ENCODE peak calls at places on chromosomes 4 and X, in five cellular contexts. G is CD8-positive, alpha-beta T cell; M is cardiac fibroblast; T is AG10803; S is bronchial epithelial cell. R is an unnamed sample.

GRCh38 chr4:161881370-161881769 is 282.4 kb downstream of the FSTL5 start:
- DNase-seq in G (no peak), M (no peak), T (no peak), S (no peak), R (no peak)

GRCh38 chr4:138945401-138945800 is 70.2 kb upstream of the NOCT start:
- DNase-seq in G (no peak), M (no peak), T (no peak), S (peak), R (no peak)

GRCh38 chr4:174038481-174038880 is 245.0 kb downstream of the FBXO8 start:
- DNase-seq in G (no peak), M (no peak), T (no peak), S (no peak), R (no peak)

GRCh38 chrX:68995780-68996551 is 167.1 kb downstream of the EFNB1 start:
- DNase-seq in G (no peak), M (peak), T (peak), S (no peak), R (no peak)

GRCh38 chrX:110563276-110563675 is 204.6 kb downstream of the RTL9 start:
- DNase-seq in G (no peak), M (peak), T (peak), S (no peak), R (no peak)

GRCh38 chr4:70471897-70472296 is at the start of gene MUC7:
- DNase-seq in G (no peak), M (no peak), T (no peak), S (no peak), R (no peak)

GRCh38 chrX:115408736-115409390 is 119.3 kb downstream of the LUZP4 start:
- DNase-seq in G (no peak), M (peak), T (peak), S (no peak), R (no peak)

GRCh38 chr4:33104190-33104773 is 2384.1 kb downstream of the PCDH7 start:
- DNase-seq in G (no peak), M (no peak), T (no peak), S (no peak), R (no peak)

GRCh38 chrX:20141281-20142220 is at the start of gene EIF1AX:
- DNase-seq in G (peak), M (peak), T (peak), S (peak), R (peak)

GRCh38 chr4:118974758-118975157 is 86.1 kb downstream of the SYNPO2 start:
- DNase-seq in G (no peak), M (peak), T (no peak), S (peak), R (no peak)

GRCh38 chr4:20253799-20254409 is 2.2 kb downstream of the SLIT2 start:
- DNase-seq in G (no peak), M (peak), T (peak), S (no peak), R (no peak)

GRCh38 chr4:98261291-98262271 is at the start of gene RAP1GDS1:
- DNase-seq in G (peak), M (peak), T (peak), S (peak), R (peak)

GRCh38 chr4:16418814-16419213 is 192.5 kb upstream of the TAPT1 start:
- DNase-seq in G (no peak), M (peak), T (peak), S (peak), R (no peak)

GRCh38 chr4:148263127-148263526 is 179.1 kb downstream of the NR3C2 start:
- DNase-seq in G (no peak), M (no peak), T (no peak), S (no peak), R (no peak)

GRCh38 chr4:108683479-108683878 is 33.1 kb downstream of the OSTC start:
- DNase-seq in G (no peak), M (peak), T (peak), S (peak), R (peak)

GRCh38 chr4:134727696-134728095 is 526.1 kb upstream of the PABPC4L start:
- DNase-seq in G (no peak), M (no peak), T (no peak), S (no peak), R (no peak)

GRCh38 chrX:39309721-39310152 is 508.5 kb downstream of the MID1IP1 start:
- DNase-seq in G (no peak), M (peak), T (no peak), S (no peak), R (peak)

GRCh38 chr4:150501019-150501727 is 80.8 kb upstream of the MAB21L2 start:
- DNase-seq in G (no peak), M (peak), T (peak), S (peak), R (peak)

GRCh38 chr4:102316585-102316984 is 28.7 kb downstream of the SLC39A8 start:
- DNase-seq in G (no peak), M (no peak), T (no peak), S (no peak), R (no peak)

GRCh38 chr4:186228514-186228894 is 1.2 kb downstream of the KLKB1 start:
- DNase-seq in G (no peak), M (peak), T (no peak), S (no peak), R (no peak)

GRCh38 chr4:139568206-139568969 is 12.4 kb upstream of the SETD7 start:
- DNase-seq in G (no peak), M (no peak), T (no peak), S (peak), R (no peak)

GRCh38 chr4:121411151-121411744 is 30.4 kb upstream of the QRFPR start:
- DNase-seq in G (no peak), M (no peak), T (no peak), S (peak), R (no peak)

GRCh38 chr4:74540193-74540592 is 95.3 kb downstream of the AREG start:
- DNase-seq in G (no peak), M (peak), T (peak), S (peak), R (no peak)

GRCh38 chr4:92994727-92995126 is 691.0 kb downstream of the GRID2 start:
- DNase-seq in G (no peak), M (no peak), T (no peak), S (no peak), R (no peak)

GRCh38 chr4:27635936-27636913 is 775.6 kb downstream of the STIM2 start:
- DNase-seq in G (no peak), M (no peak), T (no peak), S (no peak), R (no peak)

GRCh38 chrX:34656467-34656841 is 631 bp downstream of the TMEM47 start:
- DNase-seq in G (no peak), M (no peak), T (no peak), S (no peak), R (no peak)

GRCh38 chrX:29090811-29091210 is 503.6 kb downstream of the IL1RAPL1 start:
- DNase-seq in G (no peak), M (peak), T (peak), S (peak), R (peak)

GRCh38 chr4:22190855-22191254 is 242.3 kb upstream of the KCNIP4 start:
- DNase-seq in G (no peak), M (peak), T (peak), S (peak), R (no peak)

GRCh38 chrX:25017667-25018247 is 2.0 kb upstream of the ARX start:
- DNase-seq in G (no peak), M (no peak), T (no peak), S (no peak), R (no peak)

GRCh38 chr4:31069151-31069550 is 349.0 kb downstream of the PCDH7 start:
- DNase-seq in G (no peak), M (no peak), T (no peak), S (no peak), R (no peak)

GRCh38 chr4:177109769-177110168 is 199.9 kb upstream of the NEIL3 start:
- DNase-seq in G (no peak), M (no peak), T (no peak), S (no peak), R (no peak)
- H3K4me3 ChIP-seq in G (no peak), M (no peak), T (no peak), S (no peak), R (no peak)

GRCh38 chr4:84957509-84958420 is 8.7 kb downstream of the WDFY3 start:
- DNase-seq in G (no peak), M (no peak), T (no peak), S (no peak), R (no peak)
- H3K4me3 ChIP-seq in G (no peak), M (no peak), T (no peak), S (no peak), R (no peak)

DNA sequence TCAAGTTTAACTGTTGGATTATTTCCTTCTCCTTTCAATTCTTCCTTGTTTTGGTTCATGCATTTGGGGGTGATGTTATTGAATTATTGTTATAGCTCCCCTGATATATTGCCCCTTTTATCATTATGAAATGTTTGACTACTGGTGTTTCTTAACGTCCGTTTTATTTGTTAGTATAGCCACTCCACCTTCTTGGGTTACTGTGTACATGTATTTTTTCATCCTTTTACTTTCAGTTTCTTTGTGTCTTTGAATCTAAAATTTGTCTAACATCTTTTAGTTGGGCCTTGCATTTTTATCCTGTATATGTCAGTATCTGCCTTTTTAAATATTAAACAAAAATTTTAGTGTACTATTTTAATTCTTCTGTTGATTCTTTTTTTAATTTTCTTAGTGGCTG is 88.7 kb downstream of the TNIP2 start:
- DNase-seq in G (no peak), M (no peak), T (no peak), S (no peak), R (no peak)
- H3K4me3 ChIP-seq in G (no peak), M (no peak), T (no peak), S (no peak), R (no peak)

DNA sequence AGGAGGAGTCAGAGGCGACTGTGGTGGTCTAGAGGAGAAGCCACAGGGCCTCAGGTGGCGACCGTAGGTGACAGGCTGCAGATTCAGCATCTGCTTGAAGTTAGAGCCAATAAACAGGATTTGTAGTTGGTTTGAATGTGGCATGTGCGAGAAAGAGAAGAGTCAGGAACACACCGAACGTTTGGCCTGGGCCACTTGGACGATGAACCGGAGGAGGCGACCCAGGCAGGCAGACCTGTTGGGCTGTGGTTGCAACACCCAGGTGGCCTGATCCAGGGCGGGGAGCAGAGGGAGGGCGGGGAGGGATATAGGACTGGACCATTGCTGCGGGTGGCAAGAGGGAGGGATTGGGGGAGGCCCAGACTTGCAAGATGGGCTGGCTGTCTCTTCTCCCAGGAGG is 10.0 kb upstream of the PSAPL1 start:
- DNase-seq in G (no peak), M (no peak), T (no peak), S (no peak), R (no peak)
- H3K4me3 ChIP-seq in G (no peak), M (no peak), T (no peak), S (no peak), R (no peak)

DNA sequence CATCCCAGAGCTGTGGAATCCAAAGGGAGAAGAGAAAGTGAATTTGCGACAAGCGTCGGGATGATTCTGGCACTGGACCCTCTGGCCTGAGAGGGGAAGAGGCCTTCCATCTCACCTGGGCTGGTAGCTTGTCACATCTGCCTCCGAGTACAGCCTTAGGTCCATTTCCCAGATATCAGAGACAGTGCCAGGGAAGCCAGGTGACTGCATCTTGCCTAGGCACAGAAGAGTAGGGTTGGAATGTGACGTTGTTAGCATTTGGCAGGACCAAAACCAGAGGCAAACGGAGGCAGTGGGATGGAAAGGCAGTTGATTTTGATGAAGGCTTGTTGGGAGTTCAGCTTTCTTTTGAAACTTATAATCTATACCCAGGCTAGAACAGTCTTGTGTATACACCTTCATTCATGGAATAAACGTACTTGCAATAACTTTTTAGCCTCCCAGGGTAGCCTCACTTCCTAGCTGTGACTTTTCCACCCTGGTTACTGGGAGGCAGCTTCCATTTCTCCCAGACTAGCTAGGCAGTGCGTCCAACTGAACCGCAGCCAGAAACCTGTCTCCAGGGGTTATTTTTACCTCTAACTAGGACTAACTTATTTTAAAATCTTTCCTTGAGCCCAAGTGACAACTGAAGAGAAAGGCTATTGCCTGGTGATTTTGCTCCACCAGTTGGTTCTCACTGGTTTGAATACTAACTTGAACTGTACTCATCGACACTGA is 5.9 kb downstream of the SOD3 start:
- DNase-seq in G (no peak), M (no peak), T (no peak), S (no peak), R (no peak)
- H3K4me3 ChIP-seq in G (no peak), M (no peak), T (no peak), S (no peak), R (no peak)

GRCh38 chr4:6107114-6107791 is 89.0 kb upstream of the C4orf50 start:
- DNase-seq in G (no peak), M (no peak), T (no peak), S (no peak), R (no peak)
- H3K4me3 ChIP-seq in G (no peak), M (no peak), T (no peak), S (no peak), R (no peak)

DNA sequence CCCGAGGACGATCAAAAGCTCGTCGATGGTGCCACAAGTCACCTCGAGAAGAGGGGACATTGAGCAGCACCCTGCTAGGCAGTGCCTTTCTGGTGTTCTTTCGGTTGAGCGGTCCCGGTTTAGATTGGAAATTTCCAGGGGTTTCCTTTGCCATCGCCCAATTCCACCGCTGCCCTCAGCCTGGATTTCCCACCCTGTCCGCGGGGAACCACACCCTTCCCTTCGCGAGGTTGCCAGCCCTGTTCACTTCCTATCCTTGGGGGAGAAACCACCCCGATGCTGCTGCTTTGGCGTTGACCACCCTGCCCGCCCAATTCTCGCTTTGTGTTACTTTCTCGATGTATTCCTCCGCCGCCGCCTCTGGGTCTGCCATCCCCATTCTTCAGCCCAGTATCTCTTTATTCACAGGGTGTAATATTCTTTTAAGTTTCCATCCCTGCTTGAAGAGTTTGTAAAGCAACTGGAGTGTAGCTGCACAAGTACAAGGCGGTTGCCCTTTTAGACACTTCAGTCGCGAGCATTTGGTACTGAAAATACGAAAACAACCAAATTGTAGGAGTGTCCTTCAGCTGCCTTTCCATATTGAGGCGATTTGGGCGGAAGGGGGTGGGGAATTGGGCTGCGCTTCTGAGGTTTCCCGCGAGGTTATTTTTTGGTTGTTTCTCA is 1.1 kb downstream of the OGT start:
- DNase-seq in G (peak), M (peak), T (peak), S (peak), R (peak)
- H3K4me3 ChIP-seq in G (peak), M (peak), T (peak), S (peak), R (peak)

GRCh38 chrX:65674351-65674893 is 7.0 kb downstream of the MSN start:
- DNase-seq in G (no peak), M (peak), T (no peak), S (no peak), R (no peak)
- H3K4me3 ChIP-seq in G (peak), M (no peak), T (no peak), S (no peak), R (peak)

GRCh38 chr4:123856689-123857545 is 460.3 kb downstream of the SPRY1 start:
- DNase-seq in G (no peak), M (peak), T (peak), S (peak), R (peak)
- H3K4me3 ChIP-seq in G (no peak), M (no peak), T (no peak), S (no peak), R (no peak)

DNA sequence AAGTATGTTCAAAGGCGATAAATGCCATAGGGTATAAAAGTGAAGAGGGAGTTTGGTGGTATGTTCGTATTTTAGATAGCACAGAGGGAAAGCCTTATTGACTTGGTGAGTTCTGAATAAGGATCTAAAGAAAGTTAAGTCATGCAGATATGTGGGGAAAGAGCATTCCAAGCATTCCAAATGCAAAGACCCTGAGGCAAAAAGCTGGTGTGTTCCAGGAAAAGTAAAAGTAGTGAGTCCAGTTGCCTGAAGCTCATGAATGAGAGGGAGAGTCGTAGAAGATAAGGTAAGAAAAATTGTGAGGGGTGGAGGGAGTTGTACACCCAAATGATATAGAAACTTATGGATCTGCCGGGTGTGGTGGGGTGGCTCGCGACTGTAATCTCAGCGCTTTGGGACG is 426.7 kb downstream of the RPA4 start:
- DNase-seq in G (no peak), M (no peak), T (no peak), S (peak), R (no peak)
- H3K4me3 ChIP-seq in G (no peak), M (no peak), T (no peak), S (no peak), R (no peak)

R was measured in NB4.